ENCODE peak calls at places on chromosomes 6 and 20, in seven cellular contexts. K is WERI-Rb-1, A is right lobe of liver, N is tibial artery, L is right atrium auricular region, U is left ventricle myocardium inferior, E is SK-N-SH. J is an unnamed sample.
A peak's percentile ranks its signal among the peaks of the same experiment; 100 is the strongest.

GRCh38 chr6:43019152-43019551 is 2.3 kb upstream of the RRP36 start:
- DNase-seq in N (no peak), U (no peak), L (no peak), K (no peak), E (no peak), A (no peak), J (no peak)

GRCh38 chr20:51598581-51598980 is 56.1 kb upstream of the NFATC2 start:
- DNase-seq in U (no peak), E (no peak), N (no peak), A (no peak), L (no peak), K (no peak), J (no peak)

GRCh38 chr6:117906454-117906904 is 585 bp upstream of the SLC35F1 start:
- DNase-seq in E (no peak), U (no peak), L (no peak), K (no peak), A (no peak), N (no peak), J (no peak)

GRCh38 chr6:160101262-160102205 is 20.1 kb upstream of the SLC22A1 start:
- DNase-seq in E (no peak), L (no peak), A (peak; percentile 79), N (peak; percentile 63), K (no peak), U (peak; percentile 28), J (no peak)

GRCh38 chr6:108565091-108565766 is 4.5 kb downstream of the FOXO3 start:
- DNase-seq in E (no peak), L (no peak), U (no peak), A (no peak), K (no peak), N (no peak), J (no peak)

GRCh38 chr6:143238306-143238705 is 177.6 kb downstream of the AIG1 start:
- DNase-seq in K (no peak), A (no peak), N (no peak), L (no peak), U (no peak), E (no peak), J (no peak)

GRCh38 chr20:32004963-32005362 is 5.3 kb upstream of the CCM2L start:
- DNase-seq in N (no peak), A (no peak), U (no peak), E (no peak), K (no peak), L (no peak), J (no peak)

GRCh38 chr6:48597951-48598350 is 487.0 kb upstream of the PTCHD4 start:
- DNase-seq in E (no peak), K (peak; percentile 60), U (no peak), L (no peak), A (no peak), N (no peak), J (no peak)

GRCh38 chr6:47168176-47168575 is 126.0 kb upstream of the ADGRF1 start:
- DNase-seq in A (no peak), U (peak; percentile 28), K (no peak), L (peak; percentile 76), E (no peak), N (peak; percentile 73), J (peak; percentile 55)

GRCh38 chr6:11586574-11586973 is 49.0 kb downstream of the TMEM170B start:
- DNase-seq in A (no peak), K (no peak), E (no peak), N (no peak), L (peak; percentile 57), U (no peak), J (no peak)

GRCh38 chr6:3294921-3295871 is 36.4 kb downstream of the PSMG4 start:
- DNase-seq in L (no peak), N (no peak), A (peak; percentile 74), U (no peak), K (peak; percentile 99), E (peak; percentile 52), J (peak; percentile 63)
- H3K27ac ChIP-seq in L (no peak overlapping the region), N (no peak overlapping the region), A (no peak overlapping the region), U (no peak overlapping the region), K (peak overlapping the region; percentile 97), E (no peak overlapping the region), J (no peak overlapping the region)

GRCh38 chr6:54847799-54848597 is 1.4 kb downstream of the FAM83B start:
- DNase-seq in E (no peak), U (no peak), N (no peak), L (no peak), A (no peak), K (no peak), J (no peak)
- H3K4me3 ChIP-seq in E (no peak overlapping the region), U (no peak overlapping the region), N (no peak overlapping the region), L (peak overlapping the region; percentile 71), A (no peak overlapping the region), K (no peak overlapping the region), J (no peak overlapping the region)

GRCh38 chr6:148530394-148530923 is 187.8 kb downstream of the SASH1 start:
- DNase-seq in N (no peak), L (no peak), K (no peak), E (no peak), A (no peak), U (no peak), J (no peak)
- H3K36me3 ChIP-seq in N (peaks cover 66% of the 10 kb centered on the region), L (peaks cover 66% of the 10 kb centered on the region), K (peaks cover 41% of the 10 kb centered on the region), E (peaks cover 49% of the 10 kb centered on the region), A (no peaks in the 10 kb centered on the region), U (peaks cover 74% of the 10 kb centered on the region), J (peaks cover under 1% of the 10 kb centered on the region)

GRCh38 chr6:157985378-157986155 is 3.9 kb downstream of the SYNJ2 start:
- DNase-seq in L (no peak), A (no peak), K (peak; percentile 43), E (no peak), U (no peak), N (no peak), J (peak; percentile 56)

GRCh38 chr6:157983439-157984119 is 1.9 kb downstream of the SYNJ2 start:
- DNase-seq in E (no peak), A (no peak), L (no peak), U (no peak), N (peak; percentile 28), K (no peak), J (no peak)

GRCh38 chr6:157984165-157984564 is 2.5 kb downstream of the SYNJ2 start:
- DNase-seq in U (no peak), K (no peak), L (no peak), A (no peak), N (peak; percentile 42), E (no peak), J (no peak)

GRCh38 chr6:157982580-157983438 is 1.1 kb downstream of the SYNJ2 start:
- DNase-seq in E (no peak), N (peak; percentile 66), L (no peak), K (no peak), U (no peak), A (no peak), J (no peak)

GRCh38 chr6:157984686-157985225 is 3.1 kb downstream of the SYNJ2 start:
- DNase-seq in K (no peak), E (no peak), L (no peak), N (no peak), A (no peak), U (no peak), J (no peak)
- H3K27ac ChIP-seq in K (no peak overlapping the region), E (no peak overlapping the region), L (no peak overlapping the region), N (peak overlapping the region; percentile 87), A (no peak overlapping the region), U (no peak overlapping the region), J (no peak overlapping the region)

DNA sequence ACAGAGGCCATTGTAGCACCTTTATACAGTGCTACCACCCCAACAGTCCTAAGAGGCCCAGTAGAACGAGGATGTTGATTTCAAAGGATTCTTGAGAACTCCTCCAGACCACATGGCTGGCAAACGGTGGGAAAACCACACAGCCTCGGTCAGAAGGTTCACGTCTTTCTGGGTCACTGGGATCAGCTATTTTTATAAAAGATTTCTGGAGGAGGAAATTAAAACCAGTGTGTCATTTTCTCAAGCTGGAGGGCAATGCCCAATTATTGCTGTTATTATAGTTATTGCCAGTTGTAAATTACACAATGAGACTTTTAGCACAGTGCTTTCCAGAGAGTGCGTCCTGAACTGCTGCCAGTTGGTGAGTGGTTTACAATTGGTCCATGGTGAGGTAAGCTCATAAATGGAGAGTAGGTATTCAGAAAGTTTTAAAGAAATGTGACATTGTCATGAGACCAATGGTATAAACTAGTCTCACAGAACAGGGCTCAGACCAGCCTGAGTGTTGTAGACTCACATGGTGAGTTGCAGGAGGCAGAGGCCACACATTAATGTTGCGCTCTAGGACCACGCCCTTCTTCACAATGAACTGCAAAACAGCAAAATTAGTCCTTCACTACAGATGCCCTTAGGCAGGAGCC is 8.4 kb upstream of the PPP1R14C start:
- DNase-seq in A (no peak), L (no peak), E (no peak), K (no peak), U (no peak), N (no peak), J (no peak)
- H3K4me3 ChIP-seq in A (no peak overlapping the region), L (no peak overlapping the region), E (no peak overlapping the region), K (no peak overlapping the region), U (no peak overlapping the region), N (no peak overlapping the region), J (no peak overlapping the region)

GRCh38 chr6:80594461-80594860 is 488.0 kb downstream of the BCKDHB start:
- DNase-seq in A (no peak), E (no peak), K (no peak), L (no peak), U (no peak), N (no peak), J (no peak)
- H3K36me3 ChIP-seq in A (no peaks in the 10 kb centered on the region), E (no peaks in the 10 kb centered on the region), K (no peaks in the 10 kb centered on the region), L (no peaks in the 10 kb centered on the region), U (no peaks in the 10 kb centered on the region), N (no peaks in the 10 kb centered on the region), J (no peaks in the 10 kb centered on the region)

DNA sequence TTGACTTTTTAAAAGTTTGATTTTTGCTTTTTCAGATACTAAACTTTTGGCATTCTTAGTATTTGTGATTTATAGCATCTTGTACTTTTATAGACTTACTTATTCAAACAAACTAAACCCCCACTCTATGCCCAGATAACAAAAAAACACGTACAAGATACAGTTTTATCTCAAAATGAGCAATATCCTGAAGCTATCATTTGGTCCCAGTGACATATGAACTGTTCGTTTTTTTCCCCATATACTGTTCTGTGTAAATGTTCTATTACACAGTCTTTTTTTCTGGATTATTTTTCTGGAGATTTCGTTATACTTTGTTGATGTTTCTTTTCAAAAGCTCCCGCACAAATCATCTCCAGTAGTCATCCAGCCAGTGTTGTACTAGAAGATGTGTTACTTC is 27.3 kb upstream of the SERINC3 start:
- DNase-seq in L (no peak), K (no peak), U (no peak), E (no peak), N (no peak), A (no peak), J (no peak)
- H3K27ac ChIP-seq in L (peak overlapping the region; percentile 75), K (no peak overlapping the region), U (peak overlapping the region; percentile 80), E (peak overlapping the region; percentile 44), N (peak overlapping the region; percentile 73), A (no peak overlapping the region), J (peak overlapping the region; percentile 67)

DNA sequence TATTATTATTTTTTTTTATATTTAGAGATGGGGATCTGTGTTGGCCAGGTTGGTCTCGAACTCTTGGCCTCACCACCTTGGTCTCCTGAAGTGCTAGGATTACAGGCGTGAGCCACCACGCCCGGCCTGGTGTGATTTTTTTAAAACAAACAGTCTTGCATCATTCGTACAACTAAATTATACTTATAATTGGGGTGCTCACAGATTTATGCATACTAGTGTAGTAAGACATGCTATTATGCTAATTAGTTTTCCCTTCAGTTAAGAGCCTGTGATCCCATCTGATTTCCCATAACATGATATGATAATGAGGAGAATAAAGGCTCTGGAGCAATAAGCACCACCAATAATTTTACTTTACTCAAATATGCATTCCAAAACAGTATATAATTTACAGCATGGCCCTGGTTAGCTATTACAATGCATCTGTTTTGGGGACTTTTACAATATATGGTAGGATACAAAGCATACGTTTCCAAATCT is 1.9 kb downstream of the NUDT3 start:
- DNase-seq in E (no peak), N (no peak), L (no peak), U (no peak), K (no peak), A (no peak), J (no peak)
- H3K4me3 ChIP-seq in E (peak overlapping the region; percentile 76), N (peak overlapping the region; percentile 81), L (peak overlapping the region; percentile 83), U (peak overlapping the region; percentile 97), K (peak overlapping the region; percentile 74), A (no peak overlapping the region), J (peak overlapping the region; percentile 57)

GRCh38 chr6:167034056-167034455 is 34.9 kb downstream of the CEP43 start:
- DNase-seq in U (no peak), E (no peak), A (no peak), L (no peak), N (no peak), K (peak; percentile 82), J (no peak)
- H3K36me3 ChIP-seq in U (peaks cover 65% of the 10 kb centered on the region), E (peaks cover 57% of the 10 kb centered on the region), A (no peaks in the 10 kb centered on the region), L (peaks cover 26% of the 10 kb centered on the region), N (peaks cover 61% of the 10 kb centered on the region), K (peaks cover 60% of the 10 kb centered on the region), J (peaks cover 6% of the 10 kb centered on the region)

J was measured in aorta.